ENCODE peak calls at places on chromosomes 12 and 14, in five cellular contexts. T, R, C, U and B are unnamed samples.

GRCh38 chr12:109542014-109542413 is 31.3 kb downstream of the MMAB start:
- DNase-seq in C (peak), U (no peak), R (no peak), T (peak), B (no peak)

GRCh38 chr12:56042430-56043203 is 899 bp downstream of the RPS26 start:
- DNase-seq in R (no peak), U (no peak), T (no peak), C (no peak), B (no peak)

GRCh38 chr14:73136387-73137221 is at the start of gene PSEN1:
- DNase-seq in T (peak), R (peak), C (peak), U (peak), B (peak)

GRCh38 chr12:109863961-109864712 is 16.2 kb downstream of the GLTP start:
- DNase-seq in R (no peak), U (peak), T (peak), C (peak), B (no peak)

GRCh38 chr14:67722293-67722692 is 20.6 kb downstream of the RDH12 start:
- DNase-seq in U (peak), T (peak), C (peak), R (no peak), B (no peak)

GRCh38 chr12:1929985-1930815 is 11.7 kb upstream of the CACNA2D4 start:
- DNase-seq in T (no peak), R (no peak), U (no peak), C (no peak), B (no peak)

GRCh38 chr14:65131176-65131765 is 29.0 kb upstream of the MAX start:
- DNase-seq in U (no peak), C (peak), R (no peak), T (no peak), B (no peak)

GRCh38 chr12:132185698-132186097 is 41.4 kb downstream of the NOC4L start:
- DNase-seq in U (no peak), T (no peak), R (no peak), C (no peak), B (no peak)

GRCh38 chr12:60494249-60494648 is 898.4 kb downstream of the SLC16A7 start:
- DNase-seq in T (peak), C (peak), U (no peak), R (no peak), B (no peak)

GRCh38 chr14:99133563-99134332 is 138.2 kb downstream of the BCL11B start:
- DNase-seq in R (peak), U (no peak), T (no peak), C (no peak), B (no peak)

GRCh38 chr14:55025948-55026347 is 951 bp downstream of the WDHD1 start:
- DNase-seq in R (no peak), C (no peak), T (no peak), U (no peak), B (no peak)